ENCODE peak calls at places on chromosomes 5 and 9, in ten cellular contexts. One of them, this sample, is unnamed.

GRCh38 chr5:138276402-138277054 is 2.1 kb upstream of the GFRA3 start:
- DNase-seq in body of pancreas: peak
- DNase-seq in adipocyte: no peak
- DNase-seq in A673: no peak
- DNase-seq in tibial artery: no peak
- DNase-seq in HCT116: no peak
- DNase-seq in small intestine: peak
- DNase-seq in kidney epithelial cell: no peak
- DNase-seq in pancreas: peak
- DNase-seq in A549: peak
- DNase-seq in this sample: no peak

GRCh38 chr9:89418882-89419641 is 78.9 kb downstream of the SEMA4D start:
- DNase-seq in HCT116: no peak
- DNase-seq in pancreas: no peak
- DNase-seq in adipocyte: no peak
- DNase-seq in tibial artery: no peak
- DNase-seq in body of pancreas: no peak
- DNase-seq in A549: no peak
- DNase-seq in kidney epithelial cell: no peak
- DNase-seq in A673: no peak
- DNase-seq in small intestine: peak
- DNase-seq in this sample: no peak

GRCh38 chr5:133925866-133926488 is 42.4 kb downstream of the C5orf15 start:
- DNase-seq in pancreas: no peak
- DNase-seq in A549: no peak
- DNase-seq in adipocyte: no peak
- DNase-seq in body of pancreas: no peak
- DNase-seq in kidney epithelial cell: peak
- DNase-seq in HCT116: no peak
- DNase-seq in tibial artery: no peak
- DNase-seq in A673: no peak
- DNase-seq in small intestine: no peak
- DNase-seq in this sample: no peak

GRCh38 chr5:171989946-171990712 is 16.3 kb downstream of the FBXW11 start:
- DNase-seq in small intestine: no peak
- DNase-seq in kidney epithelial cell: no peak
- DNase-seq in HCT116: no peak
- DNase-seq in tibial artery: no peak
- DNase-seq in A673: no peak
- DNase-seq in body of pancreas: no peak
- DNase-seq in A549: no peak
- DNase-seq in pancreas: no peak
- DNase-seq in adipocyte: peak
- DNase-seq in this sample: peak

GRCh38 chr9:137055385-137056364 is 1.8 kb upstream of the ENTPD2 start:
- DNase-seq in adipocyte: peak
- DNase-seq in kidney epithelial cell: no peak
- DNase-seq in A549: peak
- DNase-seq in body of pancreas: peak
- DNase-seq in A673: peak
- DNase-seq in pancreas: peak
- DNase-seq in small intestine: peak
- DNase-seq in tibial artery: no peak
- DNase-seq in HCT116: no peak
- DNase-seq in this sample: peak

GRCh38 chr9:134494273-134494815 is 147.3 kb upstream of the COL5A1 start:
- DNase-seq in kidney epithelial cell: no peak
- DNase-seq in A673: no peak
- DNase-seq in pancreas: no peak
- DNase-seq in HCT116: no peak
- DNase-seq in A549: no peak
- DNase-seq in small intestine: no peak
- DNase-seq in adipocyte: no peak
- DNase-seq in body of pancreas: no peak
- DNase-seq in tibial artery: peak
- DNase-seq in this sample: no peak

GRCh38 chr9:14415947-14416346 is 102.0 kb upstream of the NFIB start:
- DNase-seq in A673: no peak
- DNase-seq in pancreas: no peak
- DNase-seq in tibial artery: no peak
- DNase-seq in kidney epithelial cell: peak
- DNase-seq in small intestine: no peak
- DNase-seq in HCT116: no peak
- DNase-seq in adipocyte: peak
- DNase-seq in A549: no peak
- DNase-seq in body of pancreas: no peak
- DNase-seq in this sample: peak

GRCh38 chr5:50727149-50727496 is 60.7 kb downstream of the PARP8 start:
- DNase-seq in A673: no peak
- DNase-seq in body of pancreas: peak
- DNase-seq in A549: no peak
- DNase-seq in tibial artery: no peak
- DNase-seq in HCT116: no peak
- DNase-seq in kidney epithelial cell: no peak
- DNase-seq in small intestine: peak
- DNase-seq in pancreas: peak
- DNase-seq in adipocyte: no peak
- DNase-seq in this sample: peak

GRCh38 chr5:159091051-159091450 is 8.7 kb downstream of the EBF1 start:
- DNase-seq in adipocyte: no peak
- DNase-seq in body of pancreas: no peak
- DNase-seq in A549: no peak
- DNase-seq in HCT116: no peak
- DNase-seq in A673: no peak
- DNase-seq in kidney epithelial cell: no peak
- DNase-seq in pancreas: no peak
- DNase-seq in small intestine: no peak
- DNase-seq in tibial artery: no peak
- DNase-seq in this sample: no peak

GRCh38 chr5:867300-867699 is 16.5 kb upstream of the ZDHHC11 start:
- DNase-seq in tibial artery: no peak
- DNase-seq in pancreas: no peak
- DNase-seq in A673: no peak
- DNase-seq in body of pancreas: no peak
- DNase-seq in adipocyte: no peak
- DNase-seq in HCT116: no peak
- DNase-seq in A549: no peak
- DNase-seq in small intestine: peak
- DNase-seq in kidney epithelial cell: no peak
- DNase-seq in this sample: no peak

DNA sequence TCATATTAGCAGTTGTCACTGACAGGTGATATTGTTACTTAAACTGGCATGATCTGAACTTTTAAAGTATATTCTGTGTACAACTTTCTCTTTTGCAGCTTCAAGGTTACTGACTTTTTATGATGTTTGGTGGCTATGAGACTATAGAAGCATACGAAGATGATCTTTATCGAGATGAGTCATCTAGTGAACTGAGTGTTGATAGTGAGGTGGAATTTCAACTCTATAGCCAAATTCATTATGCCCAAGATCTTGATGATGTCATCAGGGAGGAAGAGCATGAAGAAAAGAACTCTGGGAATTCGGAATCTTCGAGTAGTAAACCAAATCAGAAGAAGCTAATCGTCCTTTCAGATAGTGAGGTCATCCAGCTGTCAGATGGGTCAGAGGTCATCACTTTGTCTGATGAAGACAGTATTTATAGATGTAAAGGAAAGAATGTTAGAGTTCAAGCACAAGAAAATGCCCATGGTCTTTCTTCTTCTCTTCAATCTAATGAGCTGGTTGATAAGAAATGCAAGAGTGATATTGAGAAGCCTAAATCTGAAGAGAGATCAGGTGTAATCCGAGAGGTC is 5.9 kb downstream of the ZCCHC7 start:
- DNase-seq in A549: no peak
- DNase-seq in pancreas: no peak
- DNase-seq in HCT116: no peak
- DNase-seq in body of pancreas: no peak
- DNase-seq in A673: no peak
- DNase-seq in kidney epithelial cell: no peak
- DNase-seq in small intestine: peak
- DNase-seq in tibial artery: no peak
- DNase-seq in adipocyte: no peak
- DNase-seq in this sample: no peak
- H3K4me3 ChIP-seq in A549: no peak
- H3K4me3 ChIP-seq in pancreas: no peak
- H3K4me3 ChIP-seq in HCT116: no peak
- H3K4me3 ChIP-seq in body of pancreas: no peak
- H3K4me3 ChIP-seq in A673: no peak
- H3K4me3 ChIP-seq in kidney epithelial cell: no peak
- H3K4me3 ChIP-seq in small intestine: no peak
- H3K4me3 ChIP-seq in tibial artery: no peak
- H3K4me3 ChIP-seq in adipocyte: no peak
- H3K4me3 ChIP-seq in this sample: no peak

GRCh38 chr5:149580808-149581191 is 498 bp upstream of the ARHGEF37 start:
- DNase-seq in tibial artery: no peak
- DNase-seq in small intestine: peak
- DNase-seq in HCT116: no peak
- DNase-seq in kidney epithelial cell: no peak
- DNase-seq in A549: no peak
- DNase-seq in pancreas: no peak
- DNase-seq in body of pancreas: no peak
- DNase-seq in adipocyte: no peak
- DNase-seq in A673: no peak
- DNase-seq in this sample: no peak
- H3K4me3 ChIP-seq in tibial artery: peak
- H3K4me3 ChIP-seq in small intestine: peak
- H3K4me3 ChIP-seq in HCT116: peak
- H3K4me3 ChIP-seq in kidney epithelial cell: peak
- H3K4me3 ChIP-seq in A549: peak
- H3K4me3 ChIP-seq in pancreas: peak
- H3K4me3 ChIP-seq in body of pancreas: no peak
- H3K4me3 ChIP-seq in adipocyte: peak
- H3K4me3 ChIP-seq in A673: peak
- H3K4me3 ChIP-seq in this sample: peak

GRCh38 chr5:148831590-148832565 is 5.5 kb downstream of the ADRB2 start:
- DNase-seq in pancreas: no peak
- DNase-seq in adipocyte: no peak
- DNase-seq in small intestine: no peak
- DNase-seq in body of pancreas: no peak
- DNase-seq in A549: no peak
- DNase-seq in kidney epithelial cell: no peak
- DNase-seq in HCT116: no peak
- DNase-seq in tibial artery: no peak
- DNase-seq in A673: no peak
- DNase-seq in this sample: no peak
- H3K4me3 ChIP-seq in pancreas: no peak
- H3K4me3 ChIP-seq in adipocyte: no peak
- H3K4me3 ChIP-seq in small intestine: no peak
- H3K4me3 ChIP-seq in body of pancreas: no peak
- H3K4me3 ChIP-seq in A549: no peak
- H3K4me3 ChIP-seq in kidney epithelial cell: no peak
- H3K4me3 ChIP-seq in HCT116: no peak
- H3K4me3 ChIP-seq in tibial artery: no peak
- H3K4me3 ChIP-seq in A673: no peak
- H3K4me3 ChIP-seq in this sample: no peak

GRCh38 chr5:77844408-77845272 is 68.5 kb upstream of the TBCA start:
- DNase-seq in small intestine: no peak
- DNase-seq in adipocyte: peak
- DNase-seq in kidney epithelial cell: no peak
- DNase-seq in A549: no peak
- DNase-seq in tibial artery: no peak
- DNase-seq in body of pancreas: no peak
- DNase-seq in pancreas: no peak
- DNase-seq in HCT116: no peak
- DNase-seq in A673: no peak
- DNase-seq in this sample: no peak
- H3K4me3 ChIP-seq in small intestine: no peak
- H3K4me3 ChIP-seq in adipocyte: peak
- H3K4me3 ChIP-seq in kidney epithelial cell: peak
- H3K4me3 ChIP-seq in A549: no peak
- H3K4me3 ChIP-seq in tibial artery: peak
- H3K4me3 ChIP-seq in body of pancreas: peak
- H3K4me3 ChIP-seq in pancreas: peak
- H3K4me3 ChIP-seq in HCT116: no peak
- H3K4me3 ChIP-seq in A673: peak
- H3K4me3 ChIP-seq in this sample: peak

GRCh38 chr5:83294246-83294645 is 177.3 kb upstream of the VCAN start:
- DNase-seq in tibial artery: no peak
- DNase-seq in HCT116: no peak
- DNase-seq in adipocyte: no peak
- DNase-seq in small intestine: no peak
- DNase-seq in kidney epithelial cell: no peak
- DNase-seq in A549: no peak
- DNase-seq in A673: no peak
- DNase-seq in pancreas: no peak
- DNase-seq in body of pancreas: no peak
- DNase-seq in this sample: no peak

GRCh38 chr5:83299353-83299752 is 172.2 kb upstream of the VCAN start:
- DNase-seq in small intestine: no peak
- DNase-seq in HCT116: no peak
- DNase-seq in tibial artery: no peak
- DNase-seq in body of pancreas: no peak
- DNase-seq in A673: no peak
- DNase-seq in kidney epithelial cell: no peak
- DNase-seq in pancreas: no peak
- DNase-seq in A549: no peak
- DNase-seq in adipocyte: no peak
- DNase-seq in this sample: no peak
- H3K4me3 ChIP-seq in small intestine: no peak
- H3K4me3 ChIP-seq in HCT116: no peak
- H3K4me3 ChIP-seq in tibial artery: no peak
- H3K4me3 ChIP-seq in body of pancreas: no peak
- H3K4me3 ChIP-seq in A673: no peak
- H3K4me3 ChIP-seq in kidney epithelial cell: no peak
- H3K4me3 ChIP-seq in pancreas: no peak
- H3K4me3 ChIP-seq in A549: no peak
- H3K4me3 ChIP-seq in adipocyte: no peak
- H3K4me3 ChIP-seq in this sample: no peak

GRCh38 chr5:8473827-8474568 is 605.0 kb downstream of the MTRR start:
- DNase-seq in A673: no peak
- DNase-seq in A549: no peak
- DNase-seq in HCT116: no peak
- DNase-seq in kidney epithelial cell: no peak
- DNase-seq in small intestine: no peak
- DNase-seq in body of pancreas: no peak
- DNase-seq in pancreas: no peak
- DNase-seq in adipocyte: no peak
- DNase-seq in tibial artery: no peak
- DNase-seq in this sample: no peak

GRCh38 chr5:8474569-8474930 is 605.6 kb downstream of the MTRR start:
- DNase-seq in A673: no peak
- DNase-seq in HCT116: no peak
- DNase-seq in adipocyte: no peak
- DNase-seq in small intestine: peak
- DNase-seq in tibial artery: no peak
- DNase-seq in kidney epithelial cell: no peak
- DNase-seq in A549: no peak
- DNase-seq in pancreas: no peak
- DNase-seq in body of pancreas: no peak
- DNase-seq in this sample: no peak

GRCh38 chr5:8473016-8473415 is 604.1 kb downstream of the MTRR start:
- DNase-seq in body of pancreas: no peak
- DNase-seq in pancreas: no peak
- DNase-seq in small intestine: no peak
- DNase-seq in adipocyte: no peak
- DNase-seq in A673: no peak
- DNase-seq in A549: no peak
- DNase-seq in tibial artery: no peak
- DNase-seq in HCT116: no peak
- DNase-seq in kidney epithelial cell: no peak
- DNase-seq in this sample: no peak

GRCh38 chr5:8470489-8470888 is 601.5 kb downstream of the MTRR start:
- DNase-seq in body of pancreas: no peak
- DNase-seq in tibial artery: no peak
- DNase-seq in adipocyte: no peak
- DNase-seq in HCT116: no peak
- DNase-seq in small intestine: no peak
- DNase-seq in pancreas: no peak
- DNase-seq in A673: no peak
- DNase-seq in kidney epithelial cell: no peak
- DNase-seq in A549: no peak
- DNase-seq in this sample: no peak
- H3K4me3 ChIP-seq in body of pancreas: no peak
- H3K4me3 ChIP-seq in tibial artery: no peak
- H3K4me3 ChIP-seq in adipocyte: no peak
- H3K4me3 ChIP-seq in HCT116: no peak
- H3K4me3 ChIP-seq in small intestine: no peak
- H3K4me3 ChIP-seq in pancreas: no peak
- H3K4me3 ChIP-seq in A673: no peak
- H3K4me3 ChIP-seq in kidney epithelial cell: no peak
- H3K4me3 ChIP-seq in A549: no peak
- H3K4me3 ChIP-seq in this sample: no peak